ENCODE peak calls at places on chromosomes 13 and 19, in five cellular contexts. One of them, this sample, is unnamed.

GRCh38 chr13:74528751-74529513 is 394.7 kb upstream of the KLF12 start:
- DNase-seq in tibial nerve: no peak
- DNase-seq in dorsolateral prefrontal cortex: no peak
- DNase-seq in psoas muscle: no peak
- DNase-seq in neural progenitor cell: no peak
- DNase-seq in this sample: no peak

GRCh38 chr13:100039740-100040139 is 49.2 kb upstream of the PCCA start:
- DNase-seq in tibial nerve: no peak
- DNase-seq in dorsolateral prefrontal cortex: no peak
- DNase-seq in psoas muscle: no peak
- DNase-seq in neural progenitor cell: no peak
- DNase-seq in this sample: no peak

GRCh38 chr19:33302175-33302973 is at the start of gene CEBPA:
- DNase-seq in tibial nerve: peak
- DNase-seq in dorsolateral prefrontal cortex: peak
- DNase-seq in psoas muscle: peak
- DNase-seq in neural progenitor cell: peak
- DNase-seq in this sample: peak

GRCh38 chr13:20190481-20191310 is 2.0 kb downstream of the GJB2 start:
- DNase-seq in tibial nerve: no peak
- DNase-seq in dorsolateral prefrontal cortex: no peak
- DNase-seq in psoas muscle: no peak
- DNase-seq in neural progenitor cell: no peak
- DNase-seq in this sample: no peak

GRCh38 chr19:4062576-4063368 is 3.9 kb downstream of the ZBTB7A start:
- DNase-seq in tibial nerve: no peak
- DNase-seq in dorsolateral prefrontal cortex: no peak
- DNase-seq in psoas muscle: peak
- DNase-seq in neural progenitor cell: no peak
- DNase-seq in this sample: no peak

GRCh38 chr13:27131202-27131623 is 40.4 kb downstream of the USP12 start:
- DNase-seq in tibial nerve: no peak
- DNase-seq in dorsolateral prefrontal cortex: no peak
- DNase-seq in psoas muscle: no peak
- DNase-seq in neural progenitor cell: no peak
- DNase-seq in this sample: no peak

GRCh38 chr19:36420961-36421748 is 2.7 kb upstream of the ZFP82 start:
- DNase-seq in tibial nerve: no peak
- DNase-seq in dorsolateral prefrontal cortex: no peak
- DNase-seq in psoas muscle: peak
- DNase-seq in neural progenitor cell: peak
- DNase-seq in this sample: peak

GRCh38 chr13:58994778-58995177 is 1169.0 kb downstream of the DIAPH3 start:
- DNase-seq in tibial nerve: no peak
- DNase-seq in dorsolateral prefrontal cortex: no peak
- DNase-seq in psoas muscle: no peak
- DNase-seq in neural progenitor cell: no peak
- DNase-seq in this sample: no peak

GRCh38 chr13:77338961-77339401 is 12.1 kb upstream of the MYCBP2 start:
- DNase-seq in tibial nerve: no peak
- DNase-seq in dorsolateral prefrontal cortex: no peak
- DNase-seq in psoas muscle: no peak
- DNase-seq in neural progenitor cell: no peak
- DNase-seq in this sample: no peak

GRCh38 chr19:52270266-52270885 is 989 bp downstream of the ZNF766 start:
- DNase-seq in tibial nerve: no peak
- DNase-seq in dorsolateral prefrontal cortex: no peak
- DNase-seq in psoas muscle: no peak
- DNase-seq in neural progenitor cell: peak
- DNase-seq in this sample: no peak

GRCh38 chr19:34350161-34350561 is 14.8 kb upstream of the GPI start:
- DNase-seq in tibial nerve: no peak
- DNase-seq in dorsolateral prefrontal cortex: no peak
- DNase-seq in psoas muscle: no peak
- DNase-seq in neural progenitor cell: no peak
- DNase-seq in this sample: no peak

GRCh38 chr19:39740395-39740794 is 2.6 kb upstream of the CLC start:
- DNase-seq in tibial nerve: no peak
- DNase-seq in dorsolateral prefrontal cortex: no peak
- DNase-seq in psoas muscle: no peak
- DNase-seq in neural progenitor cell: no peak
- DNase-seq in this sample: no peak

GRCh38 chr19:3807131-3807480 is 20.9 kb upstream of the MATK start:
- DNase-seq in tibial nerve: no peak
- DNase-seq in dorsolateral prefrontal cortex: no peak
- DNase-seq in psoas muscle: no peak
- DNase-seq in neural progenitor cell: no peak
- DNase-seq in this sample: no peak

GRCh38 chr13:75432045-75432444 is 49.9 kb downstream of the TBC1D4 start:
- DNase-seq in tibial nerve: no peak
- DNase-seq in dorsolateral prefrontal cortex: no peak
- DNase-seq in psoas muscle: no peak
- DNase-seq in neural progenitor cell: no peak
- DNase-seq in this sample: no peak

GRCh38 chr19:925912-926594 is at the start of gene ARID3A:
- DNase-seq in tibial nerve: no peak
- DNase-seq in dorsolateral prefrontal cortex: no peak
- DNase-seq in psoas muscle: no peak
- DNase-seq in neural progenitor cell: peak
- DNase-seq in this sample: peak

GRCh38 chr19:36008336-36008978 is at the start of gene SYNE4:
- DNase-seq in tibial nerve: no peak
- DNase-seq in dorsolateral prefrontal cortex: no peak
- DNase-seq in psoas muscle: no peak
- DNase-seq in neural progenitor cell: peak
- DNase-seq in this sample: no peak

GRCh38 chr13:103883698-103884097 is 817.5 kb upstream of the SLC10A2 start:
- DNase-seq in tibial nerve: no peak
- DNase-seq in dorsolateral prefrontal cortex: no peak
- DNase-seq in psoas muscle: no peak
- DNase-seq in neural progenitor cell: no peak
- DNase-seq in this sample: no peak

GRCh38 chr19:33157906-33158305 is 26.0 kb downstream of the WDR88 start:
- DNase-seq in tibial nerve: no peak
- DNase-seq in dorsolateral prefrontal cortex: no peak
- DNase-seq in psoas muscle: no peak
- DNase-seq in neural progenitor cell: no peak
- DNase-seq in this sample: no peak

GRCh38 chr19:18104793-18105131 is 7.2 kb downstream of the MAST3 start:
- DNase-seq in tibial nerve: no peak
- DNase-seq in dorsolateral prefrontal cortex: no peak
- DNase-seq in psoas muscle: no peak
- DNase-seq in neural progenitor cell: no peak
- DNase-seq in this sample: no peak
- H3K27ac ChIP-seq in tibial nerve: peak
- H3K27ac ChIP-seq in dorsolateral prefrontal cortex: peak
- H3K27ac ChIP-seq in psoas muscle: no peak
- H3K27ac ChIP-seq in neural progenitor cell: no peak
- H3K27ac ChIP-seq in this sample: peak

DNA sequence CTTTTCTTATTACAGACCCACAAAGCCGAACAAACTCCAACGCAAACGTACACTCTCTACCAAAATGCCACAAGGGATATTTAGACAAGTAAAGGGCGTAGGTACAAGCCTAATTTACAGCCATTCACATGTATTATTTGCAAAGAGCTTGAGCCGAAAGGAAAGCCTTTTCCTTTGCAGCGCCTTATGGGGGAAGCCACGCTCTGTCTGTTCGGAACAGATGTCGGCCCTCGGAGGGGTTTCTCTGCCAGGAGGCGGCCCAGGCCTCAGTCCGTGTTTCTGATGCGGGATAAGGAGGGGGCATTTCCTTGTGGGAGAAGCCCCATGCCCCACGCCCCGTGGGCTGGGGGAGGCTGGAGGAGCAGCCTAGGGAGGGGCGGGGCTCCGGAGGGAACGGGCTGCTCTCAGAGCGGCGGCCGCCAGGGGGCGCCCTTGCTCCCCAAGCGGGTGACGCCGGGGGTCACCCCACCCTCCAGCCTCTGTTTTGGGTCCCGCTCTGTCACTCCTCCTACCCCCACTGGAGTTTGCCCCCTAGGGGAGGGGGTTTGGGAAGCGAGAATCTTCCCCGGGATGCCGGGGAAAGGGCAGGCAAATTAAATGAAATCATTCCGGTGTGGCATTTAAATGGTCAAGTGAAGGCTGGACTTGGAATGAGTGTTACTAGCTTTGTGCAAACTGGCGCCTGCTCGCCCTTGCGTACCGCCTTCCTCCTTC is 2.9 kb downstream of the HTR2A start:
- DNase-seq in tibial nerve: peak
- DNase-seq in dorsolateral prefrontal cortex: peak
- DNase-seq in psoas muscle: peak
- DNase-seq in neural progenitor cell: peak
- DNase-seq in this sample: peak
- H3K4me3 ChIP-seq in tibial nerve: peak
- H3K4me3 ChIP-seq in dorsolateral prefrontal cortex: peak
- H3K4me3 ChIP-seq in psoas muscle: peak
- H3K4me3 ChIP-seq in neural progenitor cell: peak
- H3K4me3 ChIP-seq in this sample: peak

DNA sequence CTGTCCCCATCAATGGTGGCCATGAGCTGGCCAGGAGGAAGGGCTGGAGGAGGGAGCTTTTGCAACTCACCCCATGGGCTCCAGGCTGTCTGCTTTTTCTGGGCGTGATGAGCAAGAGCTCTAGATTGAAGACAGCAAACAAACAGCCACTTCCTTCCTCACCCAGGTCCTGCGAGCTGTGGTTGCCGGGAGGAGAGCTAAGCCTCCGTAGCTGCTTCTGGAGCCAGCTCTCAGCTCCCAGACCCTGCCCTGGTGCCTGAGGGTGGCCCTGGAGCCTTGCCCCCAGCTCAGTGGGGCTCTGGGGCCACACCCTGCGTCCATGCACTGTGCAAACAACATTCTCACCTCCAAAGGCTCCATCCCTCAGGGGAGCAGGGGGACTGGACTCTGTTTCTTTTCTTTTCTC is 6.2 kb downstream of the MYO1F start:
- DNase-seq in tibial nerve: no peak
- DNase-seq in dorsolateral prefrontal cortex: no peak
- DNase-seq in psoas muscle: no peak
- DNase-seq in neural progenitor cell: no peak
- DNase-seq in this sample: peak
- H3K27ac ChIP-seq in tibial nerve: no peak
- H3K27ac ChIP-seq in dorsolateral prefrontal cortex: no peak
- H3K27ac ChIP-seq in psoas muscle: no peak
- H3K27ac ChIP-seq in neural progenitor cell: no peak
- H3K27ac ChIP-seq in this sample: peak

GRCh38 chr19:10870501-10870954 is 825 bp upstream of the CARM1 start:
- DNase-seq in tibial nerve: no peak
- DNase-seq in dorsolateral prefrontal cortex: peak
- DNase-seq in psoas muscle: no peak
- DNase-seq in neural progenitor cell: no peak
- DNase-seq in this sample: no peak
- H3K4me3 ChIP-seq in tibial nerve: peak
- H3K4me3 ChIP-seq in dorsolateral prefrontal cortex: peak
- H3K4me3 ChIP-seq in psoas muscle: peak
- H3K4me3 ChIP-seq in neural progenitor cell: peak
- H3K4me3 ChIP-seq in this sample: peak

GRCh38 chr13:34911159-34911558 is 30.9 kb upstream of the NBEA start:
- DNase-seq in tibial nerve: no peak
- DNase-seq in dorsolateral prefrontal cortex: no peak
- DNase-seq in psoas muscle: no peak
- DNase-seq in neural progenitor cell: no peak
- DNase-seq in this sample: no peak

GRCh38 chr13:34913040-34913439 is 29.0 kb upstream of the NBEA start:
- DNase-seq in tibial nerve: no peak
- DNase-seq in dorsolateral prefrontal cortex: no peak
- DNase-seq in psoas muscle: no peak
- DNase-seq in neural progenitor cell: peak
- DNase-seq in this sample: no peak

DNA sequence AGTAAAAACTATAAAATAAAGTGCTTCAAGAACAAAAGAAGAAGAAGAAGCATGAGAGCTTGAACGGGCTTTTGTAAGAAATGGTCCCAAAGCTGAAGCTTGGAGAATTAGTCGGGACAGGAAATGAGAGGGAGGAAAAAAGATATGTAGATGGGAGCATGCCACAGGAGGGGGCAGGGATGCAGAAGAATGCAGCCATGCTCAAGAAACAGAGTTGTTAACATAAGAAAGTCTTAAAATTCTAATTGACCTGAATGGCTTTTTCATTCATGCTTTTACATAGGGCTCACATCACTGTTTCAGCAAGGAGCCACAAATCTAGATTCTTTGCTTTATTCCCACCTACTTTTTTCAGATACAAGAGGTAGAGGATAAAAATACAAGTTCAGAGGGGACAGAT is 27.7 kb upstream of the NBEA start:
- DNase-seq in tibial nerve: no peak
- DNase-seq in dorsolateral prefrontal cortex: no peak
- DNase-seq in psoas muscle: no peak
- DNase-seq in neural progenitor cell: no peak
- DNase-seq in this sample: no peak
- H3K27ac ChIP-seq in tibial nerve: no peak
- H3K27ac ChIP-seq in dorsolateral prefrontal cortex: no peak
- H3K27ac ChIP-seq in psoas muscle: no peak
- H3K27ac ChIP-seq in neural progenitor cell: no peak
- H3K27ac ChIP-seq in this sample: no peak

GRCh38 chr19:11624064-11624463 is 26.8 kb downstream of the ZNF627 start:
- DNase-seq in tibial nerve: no peak
- DNase-seq in dorsolateral prefrontal cortex: no peak
- DNase-seq in psoas muscle: no peak
- DNase-seq in neural progenitor cell: no peak
- DNase-seq in this sample: no peak
- H3K4me3 ChIP-seq in tibial nerve: peak
- H3K4me3 ChIP-seq in dorsolateral prefrontal cortex: no peak
- H3K4me3 ChIP-seq in psoas muscle: peak
- H3K4me3 ChIP-seq in neural progenitor cell: peak
- H3K4me3 ChIP-seq in this sample: peak